ENCODE peak calls at places on chromosome 14, in eight cellular contexts. R, U, J, D, C, X, K and T are unnamed samples.

GRCh38 chr14:68619805-68620574 is 172.9 kb downstream of the ZFP36L1 start:
- DNase-seq in U (no peak), C (no peak), R (no peak), X (no peak), J (no peak), K (no peak), D (peak; percentile 71), T (no peak)

GRCh38 chr14:82385043-82385442 is 851.4 kb upstream of the SEL1L start:
- DNase-seq in R (peak; percentile 8), J (no peak), K (no peak), X (no peak), C (no peak), D (no peak), U (no peak), T (no peak)

GRCh38 chr14:71327691-71328090 is 420.4 kb downstream of the PCNX1 start:
- DNase-seq in X (no peak), J (no peak), U (no peak), R (no peak), K (no peak), C (no peak), D (no peak), T (no peak)

GRCh38 chr14:105255021-105255507 is 6.7 kb downstream of the BTBD6 start:
- DNase-seq in U (no peak), R (no peak), J (peak; percentile 23), X (no peak), D (no peak), C (peak; percentile 41), K (no peak), T (no peak)

GRCh38 chr14:55116246-55117030 is 12.6 kb upstream of the LGALS3 start:
- DNase-seq in J (no peak), K (no peak), D (no peak), X (no peak), U (no peak), R (peak; percentile 68), C (no peak), T (no peak)

GRCh38 chr14:80216818-80217217 is 5.5 kb upstream of the DIO2 start:
- DNase-seq in J (no peak), D (no peak), R (no peak), X (no peak), K (no peak), U (no peak), C (no peak), T (no peak)

GRCh38 chr14:77151918-77152588 is 10.5 kb upstream of the ZDHHC22 start:
- DNase-seq in D (peak; percentile 28), R (no peak), K (no peak), J (no peak), X (no peak), C (no peak), U (no peak), T (no peak)

GRCh38 chr14:67186789-67187188 is 2.5 kb upstream of the GARIN2 start:
- DNase-seq in J (no peak), U (no peak), D (peak; percentile 6), R (no peak), K (no peak), C (no peak), X (no peak), T (no peak)

GRCh38 chr14:93036652-93037341 is 78.9 kb downstream of the ITPK1 start:
- DNase-seq in J (no peak), K (no peak), C (peak; percentile 31), U (no peak), R (no peak), X (no peak), D (no peak), T (no peak)

GRCh38 chr14:87877877-87878276 is 115.1 kb downstream of the GALC start:
- DNase-seq in U (no peak), R (no peak), K (no peak), D (no peak), C (no peak), J (no peak), X (no peak), T (no peak)

GRCh38 chr14:96039633-96040311 is 610 bp downstream of the C14orf132 start:
- DNase-seq in U (no peak), J (peak; percentile 43), D (no peak), K (peak; percentile 20), C (no peak), R (peak; percentile 32), X (peak; percentile 51), T (peak; percentile 64)

GRCh38 chr14:103697601-103698379 is 17.5 kb downstream of the XRCC3 start:
- DNase-seq in J (no peak), U (no peak), X (no peak), R (peak; percentile 5), K (no peak), D (no peak), C (peak; percentile 45), T (no peak)

GRCh38 chr14:69844171-69844570 is 35.0 kb upstream of the SMOC1 start:
- DNase-seq in X (no peak), J (no peak), K (no peak), C (no peak), R (no peak), D (no peak), U (no peak), T (no peak)

GRCh38 chr14:100828448-100828834 is 2.5 kb downstream of the MEG3 start:
- DNase-seq in C (no peak), K (no peak), X (no peak), R (no peak), U (no peak), D (no peak), J (no peak), T (no peak)

GRCh38 chr14:89221109-89221508 is 195.9 kb downstream of the FOXN3 start:
- DNase-seq in C (no peak), K (no peak), X (no peak), D (no peak), U (no peak), R (no peak), J (peak; percentile 89), T (no peak)

GRCh38 chr14:92719421-92719820 is 29.0 kb downstream of the LGMN start:
- DNase-seq in C (no peak), J (no peak), U (no peak), K (no peak), X (no peak), R (no peak), D (no peak), T (no peak)

GRCh38 chr14:93160353-93160801 is 24.3 kb downstream of the MOAP1 start:
- DNase-seq in D (peak; percentile 21), U (no peak), J (no peak), X (no peak), K (no peak), C (peak; percentile 5), R (peak; percentile 47), T (peak; percentile 55)

GRCh38 chr14:90554341-90554740 is 157.5 kb downstream of the CALM1 start:
- DNase-seq in X (no peak), U (no peak), C (no peak), R (no peak), J (no peak), D (no peak), K (no peak), T (no peak)

GRCh38 chr14:79280400-79280670 is 931.0 kb downstream of the DIO2 start:
- DNase-seq in J (no peak), X (no peak), K (no peak), R (no peak), U (no peak), C (no peak), D (no peak), T (no peak)

GRCh38 chr14:30559638-30560071 is 697 bp downstream of the G2E3 start:
- DNase-seq in R (no peak), K (no peak), C (no peak), D (no peak), X (no peak), J (peak; percentile 71), U (no peak), T (peak; percentile 30)

GRCh38 chr14:93775744-93776143 is 12.5 kb downstream of the PRIMA1 start:
- DNase-seq in J (no peak), K (no peak), C (no peak), X (no peak), U (no peak), D (no peak), R (no peak), T (no peak)

DNA sequence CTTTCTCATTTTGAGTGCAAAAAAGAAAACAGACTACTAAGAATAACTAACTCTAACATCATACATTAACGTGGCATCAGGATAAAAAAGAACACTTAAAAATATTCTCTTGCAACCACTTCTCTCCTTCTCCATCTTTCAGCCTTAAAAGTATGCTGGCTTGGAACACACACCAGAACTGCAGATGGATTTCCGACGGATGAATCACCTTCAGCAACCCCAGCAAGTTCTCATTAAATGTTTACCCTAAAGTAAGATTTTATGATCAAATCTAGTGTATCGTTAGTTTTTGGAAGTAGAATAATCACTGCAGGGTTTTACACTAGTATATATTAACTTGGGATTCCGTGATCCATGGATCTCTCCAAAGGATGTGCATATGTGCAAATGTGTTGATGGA is 1.2 kb downstream of the NEK9 start:
- DNase-seq in C (no peak), K (no peak), D (no peak), J (peak; percentile 76), R (no peak), X (no peak), U (no peak), T (no peak)
- H3K4me3 ChIP-seq in C (peak overlapping the region; percentile 83), K (peak overlapping the region; percentile 90), D (peak overlapping the region; percentile 78), J (peak overlapping the region; percentile 53), R (no peak overlapping the region), X (no peak overlapping the region), U (peak overlapping the region; percentile 78), T (no peak overlapping the region)

GRCh38 chr14:60093088-60093487 is 1.4 kb downstream of the PCNX4 start:
- DNase-seq in U (no peak), J (no peak), C (no peak), K (no peak), X (no peak), D (no peak), R (no peak), T (no peak)

GRCh38 chr14:60092516-60092915 is 793 bp downstream of the PCNX4 start:
- DNase-seq in D (no peak), C (no peak), K (no peak), R (peak; percentile 15), J (peak; percentile 55), U (no peak), X (no peak), T (no peak)

GRCh38 chr14:60093606-60094005 is 1.9 kb downstream of the PCNX4 start:
- DNase-seq in J (peak; percentile 28), U (no peak), D (no peak), C (no peak), X (no peak), R (no peak), K (no peak), T (no peak)

GRCh38 chr14:60095781-60096450 is 4.2 kb downstream of the PCNX4 start:
- DNase-seq in U (no peak), D (no peak), X (no peak), R (no peak), C (no peak), K (no peak), J (peak; percentile 56), T (no peak)

GRCh38 chr14:60094306-60094897 is 2.7 kb downstream of the PCNX4 start:
- DNase-seq in X (no peak), J (peak; percentile 59), K (no peak), R (no peak), D (no peak), C (no peak), U (no peak), T (no peak)
- H3K4me3 ChIP-seq in X (no peak overlapping the region), J (peak overlapping the region; percentile 28), K (no peak overlapping the region), R (no peak overlapping the region), D (no peak overlapping the region), C (no peak overlapping the region), U (peak overlapping the region; percentile 23), T (no peak overlapping the region)

GRCh38 chr14:21023174-21023573 is 1.7 kb downstream of the NDRG2 start:
- DNase-seq in U (no peak), D (no peak), X (peak; percentile 58), J (no peak), R (no peak), C (no peak), K (no peak), T (no peak)
- H3K4me3 ChIP-seq in U (no peak overlapping the region), D (no peak overlapping the region), X (no peak overlapping the region), J (no peak overlapping the region), R (no peak overlapping the region), C (peak overlapping the region; percentile 46), K (no peak overlapping the region), T (no peak overlapping the region)

GRCh38 chr14:98172243-98172778 is 1099.7 kb downstream of the BCL11B start:
- DNase-seq in J (no peak), U (no peak), D (no peak), C (no peak), K (no peak), X (no peak), R (no peak), T (no peak)
- H3K4me3 ChIP-seq in J (no peak overlapping the region), U (no peak overlapping the region), D (no peak overlapping the region), C (no peak overlapping the region), K (no peak overlapping the region), X (no peak overlapping the region), R (no peak overlapping the region), T (no peak overlapping the region)